ENCODE peak calls at places on chromosomes 11 and 22, in six cellular contexts. S is gastrocnemius medialis; N is SHP77; F is AG10803; X is activated CD4-positive, CD25-positive, alpha-beta regulatory T cell; V is activated T-helper 1 cell treated with Interleukin-2 at 50 U/mL for 16 hours. W is an unnamed sample.

GRCh38 chr22:45194686-45195085 is 31.0 kb downstream of the NUP50 start:
- DNase-seq in S (no peak), N (no peak), F (no peak), X (no peak), V (no peak), W (no peak)

GRCh38 chr22:46788426-46789168 is 26.1 kb downstream of the TBC1D22A start:
- DNase-seq in S (no peak), N (no peak), F (no peak), X (no peak), V (no peak), W (no peak)

GRCh38 chr22:27883656-27884350 is 35.3 kb downstream of the PITPNB start:
- DNase-seq in S (no peak), N (no peak), F (no peak), X (no peak), V (no peak), W (no peak)

GRCh38 chr22:20805972-20806471 is 32.1 kb downstream of the SERPIND1 start:
- DNase-seq in S (no peak), N (no peak), F (peak), X (no peak), V (no peak), W (peak)

GRCh38 chr22:46686221-46686872 is 51.7 kb downstream of the CERK start:
- DNase-seq in S (no peak), N (no peak), F (no peak), X (no peak), V (no peak), W (no peak)

GRCh38 chr11:23725752-23726151 is 771.1 kb upstream of the LUZP2 start:
- DNase-seq in S (no peak), N (no peak), F (peak), X (no peak), V (no peak), W (peak)

GRCh38 chr11:106724293-106724892 is 293.9 kb downstream of the GUCY1A2 start:
- DNase-seq in S (no peak), N (peak), F (no peak), X (no peak), V (no peak), W (peak)

GRCh38 chr11:111370902-111371578 is 8.0 kb downstream of the POU2AF1 start:
- DNase-seq in S (no peak), N (no peak), F (no peak), X (no peak), V (no peak), W (no peak)

GRCh38 chr11:15127341-15127740 is 12.6 kb downstream of the INSC start:
- DNase-seq in S (no peak), N (no peak), F (peak), X (no peak), V (no peak), W (no peak)

GRCh38 chr11:36672815-36673450 is 74.9 kb upstream of the RAG2 start:
- DNase-seq in S (no peak), N (peak), F (peak), X (no peak), V (no peak), W (peak)

GRCh38 chr11:64971421-64972233 is at the start of gene MAJIN:
- DNase-seq in S (peak), N (no peak), F (peak), X (peak), V (peak), W (peak)

GRCh38 chr11:125229916-125230315 is 65.4 kb downstream of the PKNOX2 start:
- DNase-seq in S (no peak), N (no peak), F (no peak), X (no peak), V (no peak), W (no peak)

W was measured in mesendoderm.